ENCODE peak calls at places on chromosomes 11 and 22, in seven cellular contexts. Q, A, S, M, H, F and Z are unnamed samples.

GRCh38 chr11:130400793-130401483 is 27.5 kb downstream of the ADAMTS8 start:
- DNase-seq in Q (no peak), A (peak), S (peak), M (peak), H (no peak), F (no peak), Z (no peak)

GRCh38 chr11:57491371-57492061 is 24.0 kb downstream of the SLC43A1 start:
- DNase-seq in Q (no peak), A (no peak), S (no peak), M (no peak), H (no peak), F (peak), Z (no peak)

GRCh38 chr11:629237-629583 is 2.2 kb upstream of the SCT start:
- DNase-seq in Q (no peak), A (no peak), S (no peak), M (peak), H (no peak), F (no peak), Z (no peak)

GRCh38 chr11:119853581-119854360 is 124.8 kb upstream of the NECTIN1 start:
- DNase-seq in Q (no peak), A (no peak), S (no peak), M (no peak), H (no peak), F (no peak), Z (no peak)

GRCh38 chr11:32448232-32448631 is 12.9 kb upstream of the WT1 start:
- DNase-seq in Q (peak), A (no peak), S (no peak), M (no peak), H (no peak), F (no peak), Z (no peak)

GRCh38 chr11:69394902-69395690 is 86.4 kb upstream of the LINC01488 start:
- DNase-seq in Q (no peak), A (no peak), S (peak), M (no peak), H (no peak), F (no peak), Z (peak)

GRCh38 chr11:80297808-80298460 is 857.1 kb upstream of the TENM4 start:
- DNase-seq in Q (no peak), A (no peak), S (peak), M (no peak), H (no peak), F (no peak), Z (no peak)

GRCh38 chr11:35185696-35186095 is 46.7 kb downstream of the CD44 start:
- DNase-seq in Q (no peak), A (peak), S (peak), M (no peak), H (no peak), F (no peak), Z (no peak)

GRCh38 chr22:44182591-44183588 is 2.2 kb downstream of the PARVG start:
- DNase-seq in Q (no peak), A (no peak), S (no peak), M (peak), H (no peak), F (peak), Z (peak)

GRCh38 chr11:116927163-116927772 is 89.8 kb upstream of the APOA1 start:
- DNase-seq in Q (no peak), A (no peak), S (no peak), M (no peak), H (no peak), F (peak), Z (no peak)

GRCh38 chr22:33539202-33539901 is 380.9 kb downstream of the LARGE1 start:
- DNase-seq in Q (no peak), A (no peak), S (no peak), M (no peak), H (no peak), F (no peak), Z (no peak)

GRCh38 chr22:41862160-41862529 is 29.2 kb downstream of the SREBF2 start:
- DNase-seq in Q (no peak), A (no peak), S (peak), M (no peak), H (no peak), F (no peak), Z (no peak)

GRCh38 chr11:70788247-70789022 is 390.1 kb downstream of the CTTN start:
- DNase-seq in Q (peak), A (peak), S (peak), M (no peak), H (no peak), F (no peak), Z (no peak)

GRCh38 chr11:1360835-1361357 is 28.8 kb upstream of the BRSK2 start:
- DNase-seq in Q (no peak), A (no peak), S (no peak), M (no peak), H (no peak), F (no peak), Z (peak)

GRCh38 chr11:70243912-70244652 is 26.4 kb upstream of the PPFIA1 start:
- DNase-seq in Q (no peak), A (no peak), S (peak), M (no peak), H (no peak), F (no peak), Z (no peak)

GRCh38 chr11:1679881-1680280 is 17.1 kb upstream of the KRTAP5-6 start:
- DNase-seq in Q (no peak), A (no peak), S (no peak), M (no peak), H (peak), F (no peak), Z (no peak)

GRCh38 chr22:31738566-31738965 is 11.4 kb downstream of the PRR14L start:
- DNase-seq in Q (no peak), A (no peak), S (no peak), M (no peak), H (no peak), F (no peak), Z (no peak)

GRCh38 chr11:113722934-113723333 is 16.8 kb upstream of the TMPRSS5 start:
- DNase-seq in Q (no peak), A (no peak), S (no peak), M (no peak), H (no peak), F (no peak), Z (no peak)

GRCh38 chr11:113723706-113724246 is 17.7 kb upstream of the TMPRSS5 start:
- DNase-seq in Q (no peak), A (no peak), S (no peak), M (no peak), H (no peak), F (no peak), Z (no peak)

GRCh38 chr11:113725411-113725810 is 19.3 kb upstream of the TMPRSS5 start:
- DNase-seq in Q (no peak), A (no peak), S (no peak), M (no peak), H (no peak), F (no peak), Z (no peak)

GRCh38 chr11:113722221-113722620 is 16.1 kb upstream of the TMPRSS5 start:
- DNase-seq in Q (no peak), A (no peak), S (no peak), M (no peak), H (no peak), F (no peak), Z (no peak)

GRCh38 chr11:113721462-113722066 is 15.5 kb upstream of the TMPRSS5 start:
- DNase-seq in Q (no peak), A (peak), S (no peak), M (no peak), H (no peak), F (no peak), Z (no peak)
- TF ChIP-seq CTCF in Q (no peak), A (no peak), S (no peak), M (no peak), H (no peak), F (no peak), Z (no peak)

GRCh38 chr11:48002565-48002964 is 22.2 kb downstream of the PTPRJ start:
- DNase-seq in Q (no peak), A (no peak), S (no peak), M (no peak), H (no peak), F (no peak), Z (no peak)
- TF ChIP-seq CTCF in Q (no peak), A (no peak), S (no peak), M (no peak), H (no peak), F (no peak), Z (no peak)

GRCh38 chr22:39215430-39216142 is 29.2 kb downstream of the PDGFB start:
- DNase-seq in Q (peak), A (no peak), S (no peak), M (no peak), H (peak), F (peak), Z (no peak)

GRCh38 chr22:39216143-39216490 is 28.7 kb downstream of the PDGFB start:
- DNase-seq in Q (no peak), A (no peak), S (no peak), M (no peak), H (peak), F (no peak), Z (no peak)

GRCh38 chr22:39214383-39215069 is 30.3 kb downstream of the PDGFB start:
- DNase-seq in Q (peak), A (no peak), S (peak), M (no peak), H (peak), F (no peak), Z (no peak)

GRCh38 chr22:39214006-39214382 is 30.8 kb downstream of the PDGFB start:
- DNase-seq in Q (no peak), A (no peak), S (no peak), M (no peak), H (peak), F (no peak), Z (no peak)

DNA sequence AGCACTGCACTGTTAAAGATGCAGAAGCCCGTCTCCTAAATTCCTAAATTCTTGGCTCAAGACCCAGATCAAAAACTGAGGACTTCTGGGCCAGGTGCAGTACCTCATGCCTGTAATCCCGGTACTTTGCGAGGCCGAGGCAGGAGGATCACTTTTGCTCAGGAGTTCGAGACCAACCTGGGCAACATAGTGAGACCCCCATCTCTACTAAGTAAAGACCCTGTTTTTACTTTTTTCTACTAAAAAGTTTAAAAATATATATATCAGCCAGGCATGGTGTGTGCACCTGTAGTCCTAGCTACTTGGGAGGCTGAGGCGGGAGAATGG is 29.7 kb downstream of the PDGFB start:
- DNase-seq in Q (no peak), A (no peak), S (no peak), M (no peak), H (no peak), F (no peak), Z (no peak)
- TF ChIP-seq CTCF in Q (no peak), A (no peak), S (no peak), M (no peak), H (no peak), F (no peak), Z (no peak)

DNA sequence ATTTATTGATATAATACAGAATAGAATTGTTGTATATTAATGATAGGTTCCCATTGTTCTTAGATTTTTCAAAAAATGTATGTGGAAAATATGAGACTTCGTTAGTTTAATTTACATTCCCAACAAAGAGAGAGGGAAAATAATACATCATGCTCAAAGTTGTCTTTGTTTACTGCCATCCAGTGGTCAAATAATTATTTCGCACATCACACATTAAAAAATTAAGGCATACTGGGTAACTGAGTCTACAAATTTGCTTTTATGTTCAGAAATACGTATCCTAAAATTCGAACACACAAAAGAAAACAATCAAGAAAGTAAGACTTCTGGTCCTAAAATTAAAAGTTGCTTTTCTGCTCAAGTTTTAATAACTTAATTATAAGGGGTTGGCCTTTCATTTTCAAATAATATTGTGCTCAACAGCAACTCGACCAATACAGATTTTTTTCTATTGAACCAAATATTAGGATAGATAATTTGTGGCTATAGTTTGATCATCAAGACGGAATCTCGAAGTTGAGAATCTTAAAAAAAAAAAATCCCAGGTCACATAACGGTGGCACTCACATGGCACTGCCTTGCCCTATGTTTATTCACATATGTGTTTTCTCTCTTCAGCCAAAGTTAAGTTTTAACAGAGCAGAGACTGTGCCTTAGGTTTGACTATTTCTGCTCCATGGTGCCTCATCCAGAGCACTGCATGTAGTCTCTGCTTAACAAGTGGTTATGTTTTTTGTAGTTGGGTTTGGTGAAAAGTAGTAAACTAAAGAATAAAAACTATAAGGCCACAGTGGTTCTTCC is 12.3 kb downstream of the PDGFD start:
- DNase-seq in Q (peak), A (no peak), S (no peak), M (no peak), H (no peak), F (no peak), Z (no peak)
- TF ChIP-seq CTCF in Q (peak), A (peak), S (peak), M (peak), H (peak), F (peak), Z (peak)

DNA sequence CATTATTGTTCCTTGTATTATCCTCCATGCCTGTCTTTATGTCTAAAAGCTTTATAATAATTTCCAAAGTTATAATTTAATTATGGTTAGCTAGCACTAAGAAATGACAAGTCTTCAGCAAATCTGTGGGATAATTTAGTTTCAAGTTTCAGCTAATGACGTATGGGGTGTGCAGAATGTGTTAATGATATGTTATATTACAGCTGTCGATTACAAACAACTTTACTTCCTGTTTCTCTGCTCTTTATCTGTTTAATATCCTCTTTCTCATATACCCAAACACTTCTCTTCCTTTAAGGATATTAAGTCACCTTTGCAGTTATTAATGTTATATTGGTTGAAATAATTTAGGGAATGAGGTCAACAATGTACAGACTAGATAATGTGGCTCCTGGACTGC is 161.8 kb downstream of the CASP12 start:
- DNase-seq in Q (no peak), A (no peak), S (no peak), M (no peak), H (no peak), F (no peak), Z (no peak)
- TF ChIP-seq CTCF in Q (no peak), A (no peak), S (no peak), M (no peak), H (no peak), F (no peak), Z (no peak)

GRCh38 chr11:4087551-4087950 is 7.0 kb upstream of the RRM1 start:
- DNase-seq in Q (no peak), A (no peak), S (peak), M (no peak), H (no peak), F (no peak), Z (no peak)
- TF ChIP-seq CTCF in Q (peak), A (peak), S (peak), M (no peak), H (no peak), F (no peak), Z (no peak)

GRCh38 chr11:14290422-14290821 is 68.6 kb downstream of the RRAS2 start:
- DNase-seq in Q (no peak), A (no peak), S (no peak), M (no peak), H (no peak), F (no peak), Z (no peak)
- TF ChIP-seq CTCF in Q (no peak), A (no peak), S (no peak), M (no peak), H (no peak), F (no peak), Z (no peak)